ENCODE peak calls at places on chromosomes 3 and 15, in seven cellular contexts. Q is ELR, B is OCI-LY7, U is Right ventricle myocardium superior, H is NAMALWA, C is lung microvascular endothelial cell, D is COR-L47. X is an unnamed sample.

GRCh38 chr3:62211675-62212429 is 161.5 kb downstream of the FEZF2 start:
- DNase-seq in Q (no peak), B (no peak), U (no peak), H (no peak), C (no peak), D (no peak), X (no peak)

GRCh38 chr3:151263126-151263525 is 15.2 kb downstream of the P2RY14 start:
- DNase-seq in Q (no peak), B (no peak), U (no peak), H (no peak), C (no peak), D (no peak), X (no peak)

GRCh38 chr15:33013827-33014445 is 180.6 kb downstream of the FMN1 start:
- DNase-seq in Q (peak; percentile 92), B (no peak), U (no peak), H (no peak), C (peak; percentile 84), D (no peak), X (no peak)

GRCh38 chr3:36743821-36744220 is 20.5 kb downstream of the DCLK3 start:
- DNase-seq in Q (no peak), B (no peak), U (no peak), H (no peak), C (no peak), D (no peak), X (no peak)

GRCh38 chr15:70258369-70259029 is 160.8 kb upstream of the TLE3 start:
- DNase-seq in Q (no peak), B (peak; percentile 58), U (no peak), H (no peak), C (no peak), D (no peak), X (peak; percentile 73)

GRCh38 chr3:16523778-16524177 is 10.3 kb upstream of the RFTN1 start:
- DNase-seq in Q (peak; percentile 64), B (no peak), U (no peak), H (no peak), C (no peak), D (no peak), X (no peak)

GRCh38 chr15:69319384-69320375 is 21.0 kb downstream of the PAQR5 start:
- DNase-seq in Q (no peak), B (no peak), U (no peak), H (no peak), C (no peak), D (no peak), X (no peak)

GRCh38 chr3:70854108-70854507 is 541.7 kb upstream of the MDFIC2 start:
- DNase-seq in Q (no peak), B (no peak), U (no peak), H (no peak), C (peak; percentile 69), D (no peak), X (no peak)

GRCh38 chr15:76197703-76198455 is 113.4 kb downstream of the ETFA start:
- DNase-seq in Q (peak; percentile 51), B (no peak), U (peak; percentile 17), H (no peak), C (no peak), D (no peak), X (no peak)

GRCh38 chr15:46251873-46252272 is 617.0 kb downstream of the SQOR start:
- DNase-seq in Q (no peak), B (no peak), U (no peak), H (no peak), C (no peak), D (peak; percentile 87), X (no peak)